ENCODE peak calls at places on chromosome 21, in ten cellular contexts. One of them, this sample, is unnamed.

GRCh38 chr21:17343055-17343454 is 169.8 kb upstream of the CXADR start:
- DNase-seq in stimulated activated naive CD8-positive, alpha-beta T cell treated with anti-CD3 and anti-CD28 coated beads, Interleukin-15, amount 100 ng/mL, for 72 hours: no peak
- DNase-seq in AG09309: no peak
- DNase-seq in activated effector memory CD4-positive, alpha-beta T cell treated with Interleukin-2 at 50 U/mL for 16 hours: no peak
- DNase-seq in nucleus accumbens: no peak
- DNase-seq in B cell: no peak
- DNase-seq in IMR-90: peak
- DNase-seq in H9: no peak
- DNase-seq in lower lobe of right lung: no peak
- DNase-seq in stimulated activated CD4-positive, alpha-beta T cell treated with anti-CD3 and anti-CD28 coated beads, Interleukin-1b, Interleukin-23, amount 100 ng/mL, for 24 hours: no peak
- DNase-seq in this sample: peak

GRCh38 chr21:41251961-41252642 is 64.5 kb upstream of the FAM3B start:
- DNase-seq in stimulated activated CD4-positive, alpha-beta T cell treated with anti-CD3 and anti-CD28 coated beads, Interleukin-1b, Interleukin-23, amount 100 ng/mL, for 24 hours: no peak
- DNase-seq in B cell: no peak
- DNase-seq in IMR-90: peak
- DNase-seq in activated effector memory CD4-positive, alpha-beta T cell treated with Interleukin-2 at 50 U/mL for 16 hours: no peak
- DNase-seq in H9: no peak
- DNase-seq in stimulated activated naive CD8-positive, alpha-beta T cell treated with anti-CD3 and anti-CD28 coated beads, Interleukin-15, amount 100 ng/mL, for 72 hours: no peak
- DNase-seq in AG09309: peak
- DNase-seq in lower lobe of right lung: no peak
- DNase-seq in nucleus accumbens: no peak
- DNase-seq in this sample: peak

GRCh38 chr21:29499734-29500343 is 201.1 kb downstream of the BACH1 start:
- DNase-seq in H9: peak
- DNase-seq in lower lobe of right lung: no peak
- DNase-seq in stimulated activated naive CD8-positive, alpha-beta T cell treated with anti-CD3 and anti-CD28 coated beads, Interleukin-15, amount 100 ng/mL, for 72 hours: no peak
- DNase-seq in B cell: no peak
- DNase-seq in AG09309: no peak
- DNase-seq in activated effector memory CD4-positive, alpha-beta T cell treated with Interleukin-2 at 50 U/mL for 16 hours: no peak
- DNase-seq in IMR-90: no peak
- DNase-seq in stimulated activated CD4-positive, alpha-beta T cell treated with anti-CD3 and anti-CD28 coated beads, Interleukin-1b, Interleukin-23, amount 100 ng/mL, for 24 hours: no peak
- DNase-seq in nucleus accumbens: no peak
- DNase-seq in this sample: peak

GRCh38 chr21:40120944-40121575 is 253.8 kb downstream of the PCP4 start:
- DNase-seq in AG09309: no peak
- DNase-seq in stimulated activated CD4-positive, alpha-beta T cell treated with anti-CD3 and anti-CD28 coated beads, Interleukin-1b, Interleukin-23, amount 100 ng/mL, for 24 hours: no peak
- DNase-seq in stimulated activated naive CD8-positive, alpha-beta T cell treated with anti-CD3 and anti-CD28 coated beads, Interleukin-15, amount 100 ng/mL, for 72 hours: no peak
- DNase-seq in B cell: no peak
- DNase-seq in IMR-90: peak
- DNase-seq in lower lobe of right lung: no peak
- DNase-seq in nucleus accumbens: no peak
- DNase-seq in activated effector memory CD4-positive, alpha-beta T cell treated with Interleukin-2 at 50 U/mL for 16 hours: no peak
- DNase-seq in H9: no peak
- DNase-seq in this sample: peak

GRCh38 chr21:28230559-28230958 is 762.1 kb downstream of the LTN1 start:
- DNase-seq in B cell: no peak
- DNase-seq in H9: no peak
- DNase-seq in AG09309: no peak
- DNase-seq in stimulated activated naive CD8-positive, alpha-beta T cell treated with anti-CD3 and anti-CD28 coated beads, Interleukin-15, amount 100 ng/mL, for 72 hours: no peak
- DNase-seq in nucleus accumbens: no peak
- DNase-seq in IMR-90: peak
- DNase-seq in lower lobe of right lung: no peak
- DNase-seq in stimulated activated CD4-positive, alpha-beta T cell treated with anti-CD3 and anti-CD28 coated beads, Interleukin-1b, Interleukin-23, amount 100 ng/mL, for 24 hours: no peak
- DNase-seq in activated effector memory CD4-positive, alpha-beta T cell treated with Interleukin-2 at 50 U/mL for 16 hours: no peak
- DNase-seq in this sample: no peak

GRCh38 chr21:42102063-42102462 is 30.9 kb downstream of the UMODL1 start:
- DNase-seq in nucleus accumbens: no peak
- DNase-seq in AG09309: no peak
- DNase-seq in stimulated activated CD4-positive, alpha-beta T cell treated with anti-CD3 and anti-CD28 coated beads, Interleukin-1b, Interleukin-23, amount 100 ng/mL, for 24 hours: no peak
- DNase-seq in IMR-90: no peak
- DNase-seq in stimulated activated naive CD8-positive, alpha-beta T cell treated with anti-CD3 and anti-CD28 coated beads, Interleukin-15, amount 100 ng/mL, for 72 hours: no peak
- DNase-seq in B cell: no peak
- DNase-seq in H9: no peak
- DNase-seq in lower lobe of right lung: no peak
- DNase-seq in activated effector memory CD4-positive, alpha-beta T cell treated with Interleukin-2 at 50 U/mL for 16 hours: no peak
- DNase-seq in this sample: peak

GRCh38 chr21:27528697-27529096 is 561.8 kb upstream of the ADAMTS5 start:
- DNase-seq in activated effector memory CD4-positive, alpha-beta T cell treated with Interleukin-2 at 50 U/mL for 16 hours: no peak
- DNase-seq in stimulated activated CD4-positive, alpha-beta T cell treated with anti-CD3 and anti-CD28 coated beads, Interleukin-1b, Interleukin-23, amount 100 ng/mL, for 24 hours: no peak
- DNase-seq in lower lobe of right lung: no peak
- DNase-seq in AG09309: no peak
- DNase-seq in stimulated activated naive CD8-positive, alpha-beta T cell treated with anti-CD3 and anti-CD28 coated beads, Interleukin-15, amount 100 ng/mL, for 72 hours: no peak
- DNase-seq in IMR-90: peak
- DNase-seq in B cell: no peak
- DNase-seq in H9: no peak
- DNase-seq in nucleus accumbens: no peak
- DNase-seq in this sample: no peak

GRCh38 chr21:34809822-34810221 is 141.0 kb downstream of the CLIC6 start:
- DNase-seq in lower lobe of right lung: no peak
- DNase-seq in B cell: no peak
- DNase-seq in H9: no peak
- DNase-seq in stimulated activated naive CD8-positive, alpha-beta T cell treated with anti-CD3 and anti-CD28 coated beads, Interleukin-15, amount 100 ng/mL, for 72 hours: no peak
- DNase-seq in AG09309: no peak
- DNase-seq in IMR-90: no peak
- DNase-seq in stimulated activated CD4-positive, alpha-beta T cell treated with anti-CD3 and anti-CD28 coated beads, Interleukin-1b, Interleukin-23, amount 100 ng/mL, for 24 hours: no peak
- DNase-seq in nucleus accumbens: no peak
- DNase-seq in activated effector memory CD4-positive, alpha-beta T cell treated with Interleukin-2 at 50 U/mL for 16 hours: no peak
- DNase-seq in this sample: no peak

GRCh38 chr21:46113497-46114176 is 15.7 kb downstream of the COL6A2 start:
- DNase-seq in stimulated activated naive CD8-positive, alpha-beta T cell treated with anti-CD3 and anti-CD28 coated beads, Interleukin-15, amount 100 ng/mL, for 72 hours: no peak
- DNase-seq in activated effector memory CD4-positive, alpha-beta T cell treated with Interleukin-2 at 50 U/mL for 16 hours: no peak
- DNase-seq in lower lobe of right lung: no peak
- DNase-seq in IMR-90: no peak
- DNase-seq in nucleus accumbens: no peak
- DNase-seq in AG09309: no peak
- DNase-seq in B cell: peak
- DNase-seq in stimulated activated CD4-positive, alpha-beta T cell treated with anti-CD3 and anti-CD28 coated beads, Interleukin-1b, Interleukin-23, amount 100 ng/mL, for 24 hours: no peak
- DNase-seq in H9: no peak
- DNase-seq in this sample: no peak

GRCh38 chr21:33541105-33541711 is 709 bp downstream of the GART start:
- DNase-seq in activated effector memory CD4-positive, alpha-beta T cell treated with Interleukin-2 at 50 U/mL for 16 hours: no peak
- DNase-seq in H9: no peak
- DNase-seq in lower lobe of right lung: no peak
- DNase-seq in stimulated activated naive CD8-positive, alpha-beta T cell treated with anti-CD3 and anti-CD28 coated beads, Interleukin-15, amount 100 ng/mL, for 72 hours: no peak
- DNase-seq in IMR-90: peak
- DNase-seq in AG09309: no peak
- DNase-seq in B cell: no peak
- DNase-seq in nucleus accumbens: no peak
- DNase-seq in stimulated activated CD4-positive, alpha-beta T cell treated with anti-CD3 and anti-CD28 coated beads, Interleukin-1b, Interleukin-23, amount 100 ng/mL, for 24 hours: no peak
- DNase-seq in this sample: peak

GRCh38 chr21:33011462-33011861 is 14.3 kb upstream of the OLIG2 start:
- DNase-seq in B cell: no peak
- DNase-seq in lower lobe of right lung: no peak
- DNase-seq in nucleus accumbens: no peak
- DNase-seq in stimulated activated naive CD8-positive, alpha-beta T cell treated with anti-CD3 and anti-CD28 coated beads, Interleukin-15, amount 100 ng/mL, for 72 hours: no peak
- DNase-seq in stimulated activated CD4-positive, alpha-beta T cell treated with anti-CD3 and anti-CD28 coated beads, Interleukin-1b, Interleukin-23, amount 100 ng/mL, for 24 hours: no peak
- DNase-seq in activated effector memory CD4-positive, alpha-beta T cell treated with Interleukin-2 at 50 U/mL for 16 hours: no peak
- DNase-seq in AG09309: peak
- DNase-seq in IMR-90: peak
- DNase-seq in H9: no peak
- DNase-seq in this sample: peak

GRCh38 chr21:29145837-29146453 is 15.5 kb downstream of the MAP3K7CL start:
- DNase-seq in AG09309: no peak
- DNase-seq in activated effector memory CD4-positive, alpha-beta T cell treated with Interleukin-2 at 50 U/mL for 16 hours: no peak
- DNase-seq in stimulated activated CD4-positive, alpha-beta T cell treated with anti-CD3 and anti-CD28 coated beads, Interleukin-1b, Interleukin-23, amount 100 ng/mL, for 24 hours: no peak
- DNase-seq in B cell: no peak
- DNase-seq in nucleus accumbens: no peak
- DNase-seq in stimulated activated naive CD8-positive, alpha-beta T cell treated with anti-CD3 and anti-CD28 coated beads, Interleukin-15, amount 100 ng/mL, for 72 hours: no peak
- DNase-seq in IMR-90: no peak
- DNase-seq in H9: no peak
- DNase-seq in lower lobe of right lung: no peak
- DNase-seq in this sample: no peak

GRCh38 chr21:27275294-27275927 is 308.5 kb upstream of the ADAMTS5 start:
- DNase-seq in AG09309: peak
- DNase-seq in H9: no peak
- DNase-seq in nucleus accumbens: no peak
- DNase-seq in B cell: no peak
- DNase-seq in IMR-90: peak
- DNase-seq in activated effector memory CD4-positive, alpha-beta T cell treated with Interleukin-2 at 50 U/mL for 16 hours: no peak
- DNase-seq in stimulated activated CD4-positive, alpha-beta T cell treated with anti-CD3 and anti-CD28 coated beads, Interleukin-1b, Interleukin-23, amount 100 ng/mL, for 24 hours: no peak
- DNase-seq in lower lobe of right lung: no peak
- DNase-seq in stimulated activated naive CD8-positive, alpha-beta T cell treated with anti-CD3 and anti-CD28 coated beads, Interleukin-15, amount 100 ng/mL, for 72 hours: no peak
- DNase-seq in this sample: peak

GRCh38 chr21:44952116-44952928 is 12.5 kb downstream of the SLX9 start:
- DNase-seq in B cell: no peak
- DNase-seq in H9: no peak
- DNase-seq in activated effector memory CD4-positive, alpha-beta T cell treated with Interleukin-2 at 50 U/mL for 16 hours: no peak
- DNase-seq in nucleus accumbens: no peak
- DNase-seq in IMR-90: no peak
- DNase-seq in AG09309: no peak
- DNase-seq in stimulated activated CD4-positive, alpha-beta T cell treated with anti-CD3 and anti-CD28 coated beads, Interleukin-1b, Interleukin-23, amount 100 ng/mL, for 24 hours: no peak
- DNase-seq in lower lobe of right lung: peak
- DNase-seq in stimulated activated naive CD8-positive, alpha-beta T cell treated with anti-CD3 and anti-CD28 coated beads, Interleukin-15, amount 100 ng/mL, for 72 hours: no peak
- DNase-seq in this sample: no peak

GRCh38 chr21:45555557-45556301 is 13.5 kb upstream of the SLC19A1 start:
- DNase-seq in stimulated activated CD4-positive, alpha-beta T cell treated with anti-CD3 and anti-CD28 coated beads, Interleukin-1b, Interleukin-23, amount 100 ng/mL, for 24 hours: no peak
- DNase-seq in H9: peak
- DNase-seq in nucleus accumbens: peak
- DNase-seq in AG09309: peak
- DNase-seq in B cell: peak
- DNase-seq in stimulated activated naive CD8-positive, alpha-beta T cell treated with anti-CD3 and anti-CD28 coated beads, Interleukin-15, amount 100 ng/mL, for 72 hours: peak
- DNase-seq in IMR-90: peak
- DNase-seq in activated effector memory CD4-positive, alpha-beta T cell treated with Interleukin-2 at 50 U/mL for 16 hours: peak
- DNase-seq in lower lobe of right lung: peak
- DNase-seq in this sample: peak

GRCh38 chr21:28801906-28802305 is 190.8 kb downstream of the LTN1 start:
- DNase-seq in AG09309: no peak
- DNase-seq in lower lobe of right lung: no peak
- DNase-seq in stimulated activated naive CD8-positive, alpha-beta T cell treated with anti-CD3 and anti-CD28 coated beads, Interleukin-15, amount 100 ng/mL, for 72 hours: no peak
- DNase-seq in H9: no peak
- DNase-seq in activated effector memory CD4-positive, alpha-beta T cell treated with Interleukin-2 at 50 U/mL for 16 hours: no peak
- DNase-seq in IMR-90: peak
- DNase-seq in B cell: no peak
- DNase-seq in nucleus accumbens: no peak
- DNase-seq in stimulated activated CD4-positive, alpha-beta T cell treated with anti-CD3 and anti-CD28 coated beads, Interleukin-1b, Interleukin-23, amount 100 ng/mL, for 24 hours: no peak
- DNase-seq in this sample: no peak

GRCh38 chr21:35476616-35477395 is 427.7 kb upstream of the RUNX1 start:
- DNase-seq in lower lobe of right lung: no peak
- DNase-seq in stimulated activated CD4-positive, alpha-beta T cell treated with anti-CD3 and anti-CD28 coated beads, Interleukin-1b, Interleukin-23, amount 100 ng/mL, for 24 hours: no peak
- DNase-seq in stimulated activated naive CD8-positive, alpha-beta T cell treated with anti-CD3 and anti-CD28 coated beads, Interleukin-15, amount 100 ng/mL, for 72 hours: no peak
- DNase-seq in nucleus accumbens: no peak
- DNase-seq in AG09309: peak
- DNase-seq in activated effector memory CD4-positive, alpha-beta T cell treated with Interleukin-2 at 50 U/mL for 16 hours: no peak
- DNase-seq in IMR-90: peak
- DNase-seq in B cell: no peak
- DNase-seq in H9: no peak
- DNase-seq in this sample: peak

GRCh38 chr21:27300770-27301169 is 333.9 kb upstream of the ADAMTS5 start:
- DNase-seq in stimulated activated CD4-positive, alpha-beta T cell treated with anti-CD3 and anti-CD28 coated beads, Interleukin-1b, Interleukin-23, amount 100 ng/mL, for 24 hours: no peak
- DNase-seq in H9: no peak
- DNase-seq in lower lobe of right lung: no peak
- DNase-seq in AG09309: peak
- DNase-seq in nucleus accumbens: no peak
- DNase-seq in IMR-90: peak
- DNase-seq in activated effector memory CD4-positive, alpha-beta T cell treated with Interleukin-2 at 50 U/mL for 16 hours: no peak
- DNase-seq in B cell: no peak
- DNase-seq in stimulated activated naive CD8-positive, alpha-beta T cell treated with anti-CD3 and anti-CD28 coated beads, Interleukin-15, amount 100 ng/mL, for 72 hours: no peak
- DNase-seq in this sample: no peak

GRCh38 chr21:18499761-18500376 is 96.3 kb upstream of the TMPRSS15 start:
- DNase-seq in nucleus accumbens: no peak
- DNase-seq in AG09309: no peak
- DNase-seq in lower lobe of right lung: no peak
- DNase-seq in IMR-90: peak
- DNase-seq in stimulated activated CD4-positive, alpha-beta T cell treated with anti-CD3 and anti-CD28 coated beads, Interleukin-1b, Interleukin-23, amount 100 ng/mL, for 24 hours: no peak
- DNase-seq in H9: no peak
- DNase-seq in B cell: no peak
- DNase-seq in activated effector memory CD4-positive, alpha-beta T cell treated with Interleukin-2 at 50 U/mL for 16 hours: no peak
- DNase-seq in stimulated activated naive CD8-positive, alpha-beta T cell treated with anti-CD3 and anti-CD28 coated beads, Interleukin-15, amount 100 ng/mL, for 72 hours: peak
- DNase-seq in this sample: peak

GRCh38 chr21:43283136-43283924 is 114.5 kb downstream of the CRYAA start:
- DNase-seq in IMR-90: no peak
- DNase-seq in activated effector memory CD4-positive, alpha-beta T cell treated with Interleukin-2 at 50 U/mL for 16 hours: no peak
- DNase-seq in stimulated activated naive CD8-positive, alpha-beta T cell treated with anti-CD3 and anti-CD28 coated beads, Interleukin-15, amount 100 ng/mL, for 72 hours: no peak
- DNase-seq in AG09309: no peak
- DNase-seq in lower lobe of right lung: peak
- DNase-seq in H9: no peak
- DNase-seq in B cell: no peak
- DNase-seq in stimulated activated CD4-positive, alpha-beta T cell treated with anti-CD3 and anti-CD28 coated beads, Interleukin-1b, Interleukin-23, amount 100 ng/mL, for 24 hours: no peak
- DNase-seq in nucleus accumbens: no peak
- DNase-seq in this sample: peak

GRCh38 chr21:35217504-35218060 is 168.5 kb upstream of the RUNX1 start:
- DNase-seq in IMR-90: peak
- DNase-seq in stimulated activated naive CD8-positive, alpha-beta T cell treated with anti-CD3 and anti-CD28 coated beads, Interleukin-15, amount 100 ng/mL, for 72 hours: peak
- DNase-seq in lower lobe of right lung: no peak
- DNase-seq in H9: peak
- DNase-seq in activated effector memory CD4-positive, alpha-beta T cell treated with Interleukin-2 at 50 U/mL for 16 hours: no peak
- DNase-seq in B cell: no peak
- DNase-seq in nucleus accumbens: no peak
- DNase-seq in stimulated activated CD4-positive, alpha-beta T cell treated with anti-CD3 and anti-CD28 coated beads, Interleukin-1b, Interleukin-23, amount 100 ng/mL, for 24 hours: peak
- DNase-seq in AG09309: peak
- DNase-seq in this sample: peak

This sample was measured in RPMI7951.